ENCODE peak calls at places on chromosomes 13 and 19, in nine cellular contexts. O is IMR-90, L is AG09309, C is upper lobe of left lung, Z is fibroblast of lung, P is dorsolateral prefrontal cortex, T is ovary, I is A549, W is psoas muscle. Q is an unnamed sample.

GRCh38 chr13:23087884-23088283 is 92.9 kb upstream of the SGCG start:
- DNase-seq in W (no peak), T (no peak), P (no peak), C (no peak), I (peak; percentile 17), L (no peak), O (peak; percentile 20), Z (peak; percentile 31), Q (peak; percentile 53)

GRCh38 chr13:110648848-110649421 is 33.6 kb downstream of the NAXD start:
- DNase-seq in Z (no peak), I (no peak), P (no peak), L (no peak), T (no peak), O (no peak), C (peak; percentile 64), W (peak; percentile 35), Q (no peak)

GRCh38 chr19:39264306-39265290 is 3.6 kb upstream of the IFNL2 start:
- DNase-seq in T (no peak), Z (no peak), C (peak; percentile 85), W (no peak), I (no peak), P (no peak), O (no peak), L (no peak), Q (no peak)

GRCh38 chr13:39959497-39959896 is 304.0 kb downstream of the COG6 start:
- DNase-seq in I (no peak), L (no peak), P (no peak), W (no peak), T (no peak), Z (no peak), O (no peak), C (no peak), Q (no peak)

GRCh38 chr19:40363128-40363527 is 14.6 kb downstream of the PLD3 start:
- DNase-seq in Z (no peak), P (no peak), T (no peak), O (no peak), I (no peak), C (no peak), W (no peak), L (no peak), Q (no peak)

GRCh38 chr13:97539651-97540230 is 105.8 kb downstream of the RAP2A start:
- DNase-seq in C (no peak), I (no peak), O (peak; percentile 88), T (no peak), W (no peak), Z (peak; percentile 64), L (no peak), P (no peak), Q (peak; percentile 71)

GRCh38 chr19:37905936-37906867 is at the start of gene WDR87:
- DNase-seq in W (no peak), Z (no peak), P (no peak), O (no peak), L (no peak), T (no peak), C (peak; percentile 89), I (peak; percentile 64), Q (peak; percentile 44)

GRCh38 chr13:110262944-110263343 is 44.0 kb downstream of the COL4A1 start:
- DNase-seq in Z (no peak), W (no peak), I (no peak), P (no peak), O (no peak), C (no peak), L (no peak), T (no peak), Q (no peak)

GRCh38 chr13:38637576-38637975 is 49.3 kb upstream of the FREM2 start:
- DNase-seq in Z (no peak), W (no peak), C (no peak), P (no peak), O (no peak), T (no peak), I (no peak), L (no peak), Q (peak; percentile 76)

GRCh38 chr19:34490141-34490766 is 8.7 kb downstream of the WTIP start:
- DNase-seq in O (no peak), C (no peak), I (no peak), P (no peak), L (no peak), Z (no peak), W (no peak), T (no peak), Q (no peak)

GRCh38 chr19:34494601-34495000 is 13.0 kb downstream of the WTIP start:
- DNase-seq in L (no peak), I (no peak), C (no peak), Z (no peak), P (no peak), W (no peak), O (no peak), T (no peak), Q (no peak)

GRCh38 chr19:34495416-34495815 is 13.9 kb downstream of the WTIP start:
- DNase-seq in Z (no peak), I (no peak), W (no peak), T (no peak), P (no peak), C (no peak), O (no peak), L (no peak), Q (no peak)

GRCh38 chr19:34493038-34493648 is 11.6 kb downstream of the WTIP start:
- DNase-seq in Z (no peak), T (no peak), C (no peak), O (no peak), I (no peak), L (no peak), P (no peak), W (no peak), Q (no peak)

GRCh38 chr19:34493649-34494044 is 12.1 kb downstream of the WTIP start:
- DNase-seq in L (no peak), W (no peak), T (no peak), C (no peak), O (no peak), I (no peak), Z (no peak), P (no peak), Q (no peak)
- TF ChIP-seq CTCF in L (no peak), W (no peak), T (no peak), C (no peak), O (no peak), I (no peak), Z (no peak), P (no peak), Q (no peak)

GRCh38 chr13:113448545-113448884 is 4.8 kb downstream of the ADPRHL1 start:
- DNase-seq in W (peak; percentile 73), I (no peak), L (no peak), C (peak; percentile 47), Z (no peak), P (no peak), T (peak; percentile 50), O (no peak), Q (no peak)
- H3K4me3 ChIP-seq in W (peak overlapping the region; percentile 60), I (peak overlapping the region; percentile 66), L (no peak overlapping the region), C (no peak overlapping the region), Z (no peak overlapping the region), P (no peak overlapping the region), T (peak overlapping the region; percentile 50), O (no peak overlapping the region), Q (peak overlapping the region; percentile 25)

GRCh38 chr13:94063096-94063495 is 416.4 kb downstream of the DCT start:
- DNase-seq in P (no peak), L (no peak), O (peak; percentile 85), T (no peak), Z (peak; percentile 27), I (no peak), C (no peak), W (no peak), Q (no peak)
- TF ChIP-seq CTCF in P (no peak), L (no peak), O (no peak), T (no peak), Z (no peak), I (no peak), C (no peak), W (no peak), Q (no peak)

GRCh38 chr19:18543814-18544475 is 572 bp upstream of the FKBP8 start:
- DNase-seq in P (peak; percentile 60), O (peak; percentile 40), Z (peak; percentile 56), C (no peak), L (no peak), I (peak; percentile 79), T (no peak), W (no peak), Q (peak; percentile 83)

GRCh38 chr19:18542936-18543813 is at the start of gene FKBP8:
- DNase-seq in T (peak; percentile 96), I (peak; percentile 83), O (peak; percentile 79), P (peak; percentile 96), W (peak; percentile 97), Z (peak; percentile 85), L (peak; percentile 56), C (peak; percentile 99), Q (peak; percentile 89)

GRCh38 chr19:18539372-18539771 is 4.0 kb downstream of the FKBP8 start:
- DNase-seq in Z (no peak), C (no peak), O (no peak), L (no peak), W (no peak), I (no peak), P (no peak), T (no peak), Q (no peak)

GRCh38 chr19:18541258-18541991 is 1.9 kb downstream of the FKBP8 start:
- DNase-seq in I (no peak), W (no peak), L (no peak), T (no peak), P (peak; percentile 63), O (no peak), Z (no peak), C (peak; percentile 76), Q (peak; percentile 40)

GRCh38 chr19:18541992-18542935 is 1.1 kb downstream of the FKBP8 start:
- DNase-seq in Z (no peak), I (no peak), C (no peak), W (no peak), T (no peak), P (no peak), L (no peak), O (no peak), Q (no peak)
- H3K4me3 ChIP-seq in Z (peak overlapping the region; percentile 68), I (peak overlapping the region; percentile 81), C (peak overlapping the region; percentile 88), W (peak overlapping the region; percentile 75), T (peak overlapping the region; percentile 93), P (peak overlapping the region; percentile 74), L (peak overlapping the region; percentile 69), O (peak overlapping the region; percentile 89), Q (peak overlapping the region; percentile 69)

GRCh38 chr13:112679932-112680677 is 9.7 kb upstream of the ATP11A start:
- DNase-seq in T (no peak), Z (no peak), W (no peak), L (no peak), P (no peak), I (no peak), O (no peak), C (peak; percentile 44), Q (no peak)
- TF ChIP-seq CTCF in T (no peak), Z (no peak), W (no peak), L (no peak), P (no peak), I (no peak), O (no peak), C (no peak), Q (no peak)

Q was measured in epithelial cell of esophagus.